ENCODE peak calls at places on chromosome X, in seven cellular contexts. One of them, this sample, is unnamed.

GRCh38 chrX:41559662-41560061 is 112.5 kb downstream of the NYX start:
- DNase-seq in T-helper 9 cell: no peak
- DNase-seq in SK-MEL-5: no peak
- DNase-seq in mucosa of descending colon: no peak
- DNase-seq in naive thymus-derived CD8-positive, alpha-beta T cell: peak; percentile 19
- DNase-seq in stimulated activated CD8-positive, alpha-beta memory T cell treated with anti-CD3 and anti-CD28 coated beads, Interleukin-7, amount 100 ng/mL, for 48 hours: peak; percentile 25
- DNase-seq in AG04450: peak; percentile 77
- DNase-seq in this sample: peak; percentile 25

GRCh38 chrX:35665311-35665710 is 132.8 kb upstream of the MAGEB16 start:
- DNase-seq in T-helper 9 cell: no peak
- DNase-seq in SK-MEL-5: no peak
- DNase-seq in mucosa of descending colon: no peak
- DNase-seq in naive thymus-derived CD8-positive, alpha-beta T cell: no peak
- DNase-seq in stimulated activated CD8-positive, alpha-beta memory T cell treated with anti-CD3 and anti-CD28 coated beads, Interleukin-7, amount 100 ng/mL, for 48 hours: no peak
- DNase-seq in AG04450: no peak
- DNase-seq in this sample: no peak

GRCh38 chrX:136608295-136608933 is 39.5 kb upstream of the CD40LG start:
- DNase-seq in T-helper 9 cell: peak; percentile 34
- DNase-seq in SK-MEL-5: peak; percentile 53
- DNase-seq in mucosa of descending colon: peak; percentile 51
- DNase-seq in naive thymus-derived CD8-positive, alpha-beta T cell: peak; percentile 53
- DNase-seq in stimulated activated CD8-positive, alpha-beta memory T cell treated with anti-CD3 and anti-CD28 coated beads, Interleukin-7, amount 100 ng/mL, for 48 hours: no peak
- DNase-seq in AG04450: no peak
- DNase-seq in this sample: peak; percentile 25

GRCh38 chrX:136936183-136936549 is 55.6 kb upstream of the RBMX start:
- DNase-seq in T-helper 9 cell: no peak
- DNase-seq in SK-MEL-5: no peak
- DNase-seq in mucosa of descending colon: no peak
- DNase-seq in naive thymus-derived CD8-positive, alpha-beta T cell: no peak
- DNase-seq in stimulated activated CD8-positive, alpha-beta memory T cell treated with anti-CD3 and anti-CD28 coated beads, Interleukin-7, amount 100 ng/mL, for 48 hours: no peak
- DNase-seq in AG04450: no peak
- DNase-seq in this sample: no peak

GRCh38 chrX:155768036-155768769 is 112.9 kb upstream of the VAMP7 start:
- DNase-seq in T-helper 9 cell: no peak
- DNase-seq in SK-MEL-5: peak; percentile 2
- DNase-seq in mucosa of descending colon: peak; percentile 27
- DNase-seq in naive thymus-derived CD8-positive, alpha-beta T cell: no peak
- DNase-seq in stimulated activated CD8-positive, alpha-beta memory T cell treated with anti-CD3 and anti-CD28 coated beads, Interleukin-7, amount 100 ng/mL, for 48 hours: no peak
- DNase-seq in AG04450: no peak
- DNase-seq in this sample: no peak

GRCh38 chrX:7711167-7711566 is 131.8 kb upstream of the VCX start:
- DNase-seq in T-helper 9 cell: no peak
- DNase-seq in SK-MEL-5: no peak
- DNase-seq in mucosa of descending colon: no peak
- DNase-seq in naive thymus-derived CD8-positive, alpha-beta T cell: no peak
- DNase-seq in stimulated activated CD8-positive, alpha-beta memory T cell treated with anti-CD3 and anti-CD28 coated beads, Interleukin-7, amount 100 ng/mL, for 48 hours: no peak
- DNase-seq in AG04450: no peak
- DNase-seq in this sample: no peak

GRCh38 chrX:114626323-114626722 is 42.4 kb downstream of the HTR2C start:
- DNase-seq in T-helper 9 cell: no peak
- DNase-seq in SK-MEL-5: peak; percentile 31
- DNase-seq in mucosa of descending colon: no peak
- DNase-seq in naive thymus-derived CD8-positive, alpha-beta T cell: no peak
- DNase-seq in stimulated activated CD8-positive, alpha-beta memory T cell treated with anti-CD3 and anti-CD28 coated beads, Interleukin-7, amount 100 ng/mL, for 48 hours: no peak
- DNase-seq in AG04450: no peak
- DNase-seq in this sample: peak; percentile 19

GRCh38 chrX:19679787-19680186 is 164.5 kb upstream of the MAP3K15 start:
- DNase-seq in T-helper 9 cell: no peak
- DNase-seq in SK-MEL-5: no peak
- DNase-seq in mucosa of descending colon: no peak
- DNase-seq in naive thymus-derived CD8-positive, alpha-beta T cell: no peak
- DNase-seq in stimulated activated CD8-positive, alpha-beta memory T cell treated with anti-CD3 and anti-CD28 coated beads, Interleukin-7, amount 100 ng/mL, for 48 hours: no peak
- DNase-seq in AG04450: no peak
- DNase-seq in this sample: no peak

GRCh38 chrX:134572816-134573682 is 85.2 kb downstream of the PLAC1 start:
- DNase-seq in T-helper 9 cell: no peak
- DNase-seq in SK-MEL-5: no peak
- DNase-seq in mucosa of descending colon: no peak
- DNase-seq in naive thymus-derived CD8-positive, alpha-beta T cell: no peak
- DNase-seq in stimulated activated CD8-positive, alpha-beta memory T cell treated with anti-CD3 and anti-CD28 coated beads, Interleukin-7, amount 100 ng/mL, for 48 hours: no peak
- DNase-seq in AG04450: no peak
- DNase-seq in this sample: no peak

GRCh38 chrX:21926116-21926515 is 14.4 kb upstream of the SMS start:
- DNase-seq in T-helper 9 cell: no peak
- DNase-seq in SK-MEL-5: no peak
- DNase-seq in mucosa of descending colon: no peak
- DNase-seq in naive thymus-derived CD8-positive, alpha-beta T cell: no peak
- DNase-seq in stimulated activated CD8-positive, alpha-beta memory T cell treated with anti-CD3 and anti-CD28 coated beads, Interleukin-7, amount 100 ng/mL, for 48 hours: no peak
- DNase-seq in AG04450: no peak
- DNase-seq in this sample: no peak

GRCh38 chrX:23803931-23804381 is 21.0 kb downstream of the SAT1 start:
- DNase-seq in T-helper 9 cell: no peak
- DNase-seq in SK-MEL-5: peak; percentile 85
- DNase-seq in mucosa of descending colon: no peak
- DNase-seq in naive thymus-derived CD8-positive, alpha-beta T cell: no peak
- DNase-seq in stimulated activated CD8-positive, alpha-beta memory T cell treated with anti-CD3 and anti-CD28 coated beads, Interleukin-7, amount 100 ng/mL, for 48 hours: no peak
- DNase-seq in AG04450: no peak
- DNase-seq in this sample: peak; percentile 33

GRCh38 chrX:105297041-105297440 is 76.5 kb upstream of the TEX13A start:
- DNase-seq in T-helper 9 cell: no peak
- DNase-seq in SK-MEL-5: no peak
- DNase-seq in mucosa of descending colon: no peak
- DNase-seq in naive thymus-derived CD8-positive, alpha-beta T cell: no peak
- DNase-seq in stimulated activated CD8-positive, alpha-beta memory T cell treated with anti-CD3 and anti-CD28 coated beads, Interleukin-7, amount 100 ng/mL, for 48 hours: no peak
- DNase-seq in AG04450: no peak
- DNase-seq in this sample: no peak

GRCh38 chrX:37455381-37455780 is 106.2 kb downstream of the PRRG1 start:
- DNase-seq in T-helper 9 cell: no peak
- DNase-seq in SK-MEL-5: no peak
- DNase-seq in mucosa of descending colon: no peak
- DNase-seq in naive thymus-derived CD8-positive, alpha-beta T cell: no peak
- DNase-seq in stimulated activated CD8-positive, alpha-beta memory T cell treated with anti-CD3 and anti-CD28 coated beads, Interleukin-7, amount 100 ng/mL, for 48 hours: no peak
- DNase-seq in AG04450: no peak
- DNase-seq in this sample: no peak

GRCh38 chrX:41025926-41026325 is 59.3 kb upstream of the USP9X start:
- DNase-seq in T-helper 9 cell: no peak
- DNase-seq in SK-MEL-5: no peak
- DNase-seq in mucosa of descending colon: no peak
- DNase-seq in naive thymus-derived CD8-positive, alpha-beta T cell: no peak
- DNase-seq in stimulated activated CD8-positive, alpha-beta memory T cell treated with anti-CD3 and anti-CD28 coated beads, Interleukin-7, amount 100 ng/mL, for 48 hours: no peak
- DNase-seq in AG04450: no peak
- DNase-seq in this sample: no peak

GRCh38 chrX:11351375-11352295 is 58.4 kb downstream of the AMELX start:
- DNase-seq in T-helper 9 cell: no peak
- DNase-seq in SK-MEL-5: no peak
- DNase-seq in mucosa of descending colon: peak; percentile 47
- DNase-seq in naive thymus-derived CD8-positive, alpha-beta T cell: no peak
- DNase-seq in stimulated activated CD8-positive, alpha-beta memory T cell treated with anti-CD3 and anti-CD28 coated beads, Interleukin-7, amount 100 ng/mL, for 48 hours: no peak
- DNase-seq in AG04450: peak; percentile 43
- DNase-seq in this sample: no peak

GRCh38 chrX:134679226-134679625 is 21.0 kb upstream of the PLAC1 start:
- DNase-seq in T-helper 9 cell: no peak
- DNase-seq in SK-MEL-5: no peak
- DNase-seq in mucosa of descending colon: no peak
- DNase-seq in naive thymus-derived CD8-positive, alpha-beta T cell: no peak
- DNase-seq in stimulated activated CD8-positive, alpha-beta memory T cell treated with anti-CD3 and anti-CD28 coated beads, Interleukin-7, amount 100 ng/mL, for 48 hours: no peak
- DNase-seq in AG04450: no peak
- DNase-seq in this sample: no peak

GRCh38 chrX:68997911-68998310 is 167.3 kb downstream of the PJA1 start:
- DNase-seq in T-helper 9 cell: no peak
- DNase-seq in SK-MEL-5: no peak
- DNase-seq in mucosa of descending colon: no peak
- DNase-seq in naive thymus-derived CD8-positive, alpha-beta T cell: no peak
- DNase-seq in stimulated activated CD8-positive, alpha-beta memory T cell treated with anti-CD3 and anti-CD28 coated beads, Interleukin-7, amount 100 ng/mL, for 48 hours: no peak
- DNase-seq in AG04450: peak; percentile 51
- DNase-seq in this sample: no peak

GRCh38 chrX:20500171-20500865 is 233.6 kb upstream of the RPS6KA3 start:
- DNase-seq in T-helper 9 cell: no peak
- DNase-seq in SK-MEL-5: peak; percentile 2
- DNase-seq in mucosa of descending colon: no peak
- DNase-seq in naive thymus-derived CD8-positive, alpha-beta T cell: no peak
- DNase-seq in stimulated activated CD8-positive, alpha-beta memory T cell treated with anti-CD3 and anti-CD28 coated beads, Interleukin-7, amount 100 ng/mL, for 48 hours: no peak
- DNase-seq in AG04450: no peak
- DNase-seq in this sample: no peak

GRCh38 chrX:154333837-154334271 is 38.3 kb downstream of the TKTL1 start:
- DNase-seq in T-helper 9 cell: no peak
- DNase-seq in SK-MEL-5: no peak
- DNase-seq in mucosa of descending colon: no peak
- DNase-seq in naive thymus-derived CD8-positive, alpha-beta T cell: no peak
- DNase-seq in stimulated activated CD8-positive, alpha-beta memory T cell treated with anti-CD3 and anti-CD28 coated beads, Interleukin-7, amount 100 ng/mL, for 48 hours: no peak
- DNase-seq in AG04450: no peak
- DNase-seq in this sample: no peak

GRCh38 chrX:131821945-131822622 is 201.0 kb upstream of the STK26 start:
- DNase-seq in T-helper 9 cell: peak; percentile 69
- DNase-seq in SK-MEL-5: no peak
- DNase-seq in mucosa of descending colon: peak; percentile 59
- DNase-seq in naive thymus-derived CD8-positive, alpha-beta T cell: no peak
- DNase-seq in stimulated activated CD8-positive, alpha-beta memory T cell treated with anti-CD3 and anti-CD28 coated beads, Interleukin-7, amount 100 ng/mL, for 48 hours: no peak
- DNase-seq in AG04450: no peak
- DNase-seq in this sample: no peak

GRCh38 chrX:65516756-65517155 is 17.8 kb downstream of the LAS1L start:
- DNase-seq in T-helper 9 cell: no peak
- DNase-seq in SK-MEL-5: peak; percentile 35
- DNase-seq in mucosa of descending colon: no peak
- DNase-seq in naive thymus-derived CD8-positive, alpha-beta T cell: no peak
- DNase-seq in stimulated activated CD8-positive, alpha-beta memory T cell treated with anti-CD3 and anti-CD28 coated beads, Interleukin-7, amount 100 ng/mL, for 48 hours: no peak
- DNase-seq in AG04450: no peak
- DNase-seq in this sample: peak; percentile 19

GRCh38 chrX:134688839-134689238 is 30.6 kb upstream of the PLAC1 start:
- DNase-seq in T-helper 9 cell: no peak
- DNase-seq in SK-MEL-5: no peak
- DNase-seq in mucosa of descending colon: no peak
- DNase-seq in naive thymus-derived CD8-positive, alpha-beta T cell: no peak
- DNase-seq in stimulated activated CD8-positive, alpha-beta memory T cell treated with anti-CD3 and anti-CD28 coated beads, Interleukin-7, amount 100 ng/mL, for 48 hours: no peak
- DNase-seq in AG04450: no peak
- DNase-seq in this sample: no peak

GRCh38 chrX:47168495-47169073 is 23.6 kb downstream of the RBM10 start:
- DNase-seq in T-helper 9 cell: no peak
- DNase-seq in SK-MEL-5: no peak
- DNase-seq in mucosa of descending colon: no peak
- DNase-seq in naive thymus-derived CD8-positive, alpha-beta T cell: no peak
- DNase-seq in stimulated activated CD8-positive, alpha-beta memory T cell treated with anti-CD3 and anti-CD28 coated beads, Interleukin-7, amount 100 ng/mL, for 48 hours: no peak
- DNase-seq in AG04450: no peak
- DNase-seq in this sample: no peak